ENCODE peak calls at places on chromosomes 5 and 9, in five cellular contexts. M is fibroblast of lung, R is nephron progenitor cell, N is PC-9, S is cardiac muscle cell. D is an unnamed sample.

GRCh38 chr5:138927979-138928378 is 52.8 kb upstream of the LRRTM2 start:
- DNase-seq in M (peak), R (no peak), N (no peak), S (peak), D (no peak)

GRCh38 chr9:71604197-71605063 is 163.9 kb downstream of the CEMIP2 start:
- DNase-seq in M (peak), R (peak), N (peak), S (peak), D (peak)

GRCh38 chr9:134039386-134040175 is 14.3 kb downstream of the BRD3OS start:
- DNase-seq in M (no peak), R (no peak), N (no peak), S (no peak), D (no peak)

GRCh38 chr5:20494706-20495105 is 506.7 kb upstream of the CDH18 start:
- DNase-seq in M (no peak), R (no peak), N (no peak), S (no peak), D (no peak)

GRCh38 chr5:105931782-105932489 is 1738.8 kb downstream of the EFNA5 start:
- DNase-seq in M (peak), R (no peak), N (no peak), S (no peak), D (no peak)

GRCh38 chr9:132776891-132777290 is 101.2 kb downstream of the AK8 start:
- DNase-seq in M (no peak), R (no peak), N (no peak), S (no peak), D (no peak)

GRCh38 chr5:150352531-150353394 is 4.7 kb upstream of the TCOF1 start:
- DNase-seq in M (peak), R (no peak), N (no peak), S (no peak), D (no peak)

GRCh38 chr5:60377826-60378225 is 322.1 kb downstream of the DEPDC1B start:
- DNase-seq in M (peak), R (no peak), N (no peak), S (no peak), D (no peak)

GRCh38 chr9:127174386-127175318 is 52.2 kb upstream of the ANGPTL2 start:
- DNase-seq in M (no peak), R (no peak), N (no peak), S (no peak), D (peak)

GRCh38 chr5:143955140-143955539 is 143.2 kb downstream of the HMHB1 start:
- DNase-seq in M (peak), R (no peak), N (no peak), S (no peak), D (no peak)

GRCh38 chr5:143947313-143947712 is 135.4 kb downstream of the HMHB1 start:
- DNase-seq in M (no peak), R (no peak), N (no peak), S (no peak), D (no peak)

GRCh38 chr5:143957455-143957854 is 145.5 kb downstream of the HMHB1 start:
- DNase-seq in M (no peak), R (no peak), N (no peak), S (no peak), D (no peak)

GRCh38 chr5:143946821-143947220 is 134.9 kb downstream of the HMHB1 start:
- DNase-seq in M (peak), R (no peak), N (no peak), S (no peak), D (no peak)

GRCh38 chr5:143952809-143953208 is 140.8 kb downstream of the HMHB1 start:
- DNase-seq in M (no peak), R (no peak), N (no peak), S (no peak), D (no peak)
- TF ChIP-seq CTCF in M (no peak), R (no peak), N (no peak), S (no peak), D (no peak)

GRCh38 chr5:129053438-129053837 is 41.1 kb upstream of the ISOC1 start:
- DNase-seq in M (no peak), R (no peak), N (no peak), S (no peak), D (no peak)
- TF ChIP-seq CTCF in M (peak), R (no peak), N (peak), S (no peak), D (no peak)

GRCh38 chr9:137188490-137189296 is at the start of the genes ANAPC2 and SSNA1:
- DNase-seq in M (peak), R (peak), N (peak), S (peak), D (peak)
- TF ChIP-seq CTCF in M (peak), R (no peak), N (peak), S (peak), D (peak)

DNA sequence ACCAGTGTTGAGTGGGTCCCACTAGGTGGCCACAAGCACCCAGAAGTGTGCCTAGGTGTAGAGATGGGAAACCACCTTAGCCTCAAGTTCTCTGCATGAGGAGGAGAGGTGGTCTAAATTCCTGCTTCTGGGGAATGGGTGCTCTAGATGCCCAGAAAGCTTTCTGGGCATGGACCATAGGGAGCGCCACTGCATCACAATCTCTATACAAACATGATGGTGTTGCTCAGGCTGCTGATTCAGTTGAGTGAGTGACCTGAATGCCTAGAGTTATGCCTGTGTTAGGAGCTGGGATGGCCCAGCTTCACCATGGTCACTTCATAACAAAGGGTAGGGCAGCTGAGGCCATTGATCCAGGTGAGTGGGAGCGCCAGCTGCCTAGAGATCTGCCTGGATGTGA is 667.9 kb upstream of the ARRDC3 start:
- DNase-seq in M (no peak), R (no peak), N (no peak), S (no peak), D (no peak)
- TF ChIP-seq CTCF in M (no peak), R (no peak), N (no peak), S (no peak), D (no peak)

GRCh38 chr9:84169240-84169639 is 171.3 kb downstream of the SLC28A3 start:
- DNase-seq in M (peak), R (no peak), N (no peak), S (no peak), D (no peak)
- TF ChIP-seq CTCF in M (no peak), R (no peak), N (no peak), S (no peak), D (no peak)

GRCh38 chr5:54259090-54259489 is 51.3 kb downstream of the ARL15 start:
- DNase-seq in M (peak), R (no peak), N (no peak), S (no peak), D (no peak)

GRCh38 chr5:54251981-54252380 is 58.4 kb downstream of the ARL15 start:
- DNase-seq in M (peak), R (no peak), N (no peak), S (no peak), D (no peak)

GRCh38 chr5:54257366-54258118 is 52.8 kb downstream of the ARL15 start:
- DNase-seq in M (no peak), R (no peak), N (no peak), S (no peak), D (no peak)

GRCh38 chr5:54249210-54250028 is 61.0 kb downstream of the ARL15 start:
- DNase-seq in M (peak), R (peak), N (no peak), S (peak), D (no peak)

GRCh38 chr5:54254482-54255198 is 55.7 kb downstream of the ARL15 start:
- DNase-seq in M (peak), R (no peak), N (no peak), S (no peak), D (no peak)
- TF ChIP-seq CTCF in M (peak), R (no peak), N (no peak), S (peak), D (no peak)

GRCh38 chr5:110590187-110590586 is 136.3 kb downstream of the TMEM232 start:
- DNase-seq in M (peak), R (no peak), N (no peak), S (peak), D (no peak)
- TF ChIP-seq CTCF in M (peak), R (peak), N (peak), S (peak), D (no peak)